ENCODE peak calls at places on chromosomes 2 and 18, in ten cellular contexts. K is psoas muscle, H is ovary, R is heart left ventricle, O is cardiac fibroblast, A is foreskin fibroblast, L is fibroblast of pulmonary artery, U is neuronal stem cell, D is upper lobe of right lung, Q is left ventricle myocardium inferior. B is an unnamed sample.

GRCh38 chr2:146807568-146808168 is 1037.2 kb upstream of the ACVR2A start:
- DNase-seq in L (no peak), R (no peak), D (no peak), U (no peak), Q (no peak), K (no peak), H (no peak), O (no peak), A (no peak), B (no peak)

GRCh38 chr18:40868110-40868858 is 1086.8 kb upstream of the PIK3C3 start:
- DNase-seq in L (peak; percentile 98), H (no peak), Q (no peak), O (peak; percentile 99), A (peak; percentile 94), D (no peak), K (no peak), U (no peak), R (no peak), B (peak; percentile 97)

GRCh38 chr2:102321954-102322719 is 10.8 kb downstream of the IL1RL1 start:
- DNase-seq in O (no peak), A (no peak), D (no peak), Q (no peak), R (no peak), L (peak; percentile 60), H (no peak), K (no peak), U (no peak), B (no peak)

GRCh38 chr2:185187421-185187820 is 551.2 kb upstream of the FSIP2 start:
- DNase-seq in Q (no peak), A (no peak), K (no peak), R (no peak), H (no peak), O (no peak), L (no peak), D (no peak), U (no peak), B (no peak)

GRCh38 chr2:165970663-165971062 is 17.1 kb upstream of the TTC21B start:
- DNase-seq in O (no peak), K (no peak), D (no peak), Q (no peak), R (no peak), U (no peak), L (no peak), H (no peak), A (no peak), B (no peak)

GRCh38 chr2:190261851-190262250 is 57.8 kb downstream of the HIBCH start:
- DNase-seq in A (no peak), U (no peak), O (no peak), L (no peak), Q (no peak), K (no peak), H (no peak), R (no peak), D (no peak), B (no peak)

GRCh38 chr2:39243469-39244123 is at the start of gene CDKL4:
- DNase-seq in K (peak; percentile 22), Q (peak; percentile 35), A (no peak), O (no peak), U (no peak), R (peak; percentile 34), L (peak; percentile 6), D (peak; percentile 70), H (no peak), B (no peak)

GRCh38 chr2:236282406-236282805 is 18.2 kb upstream of the ASB18 start:
- DNase-seq in D (no peak), K (no peak), U (no peak), L (no peak), H (no peak), R (no peak), O (no peak), Q (no peak), A (no peak), B (no peak)

GRCh38 chr2:51620830-51621229 is 588.9 kb upstream of the NRXN1 start:
- DNase-seq in L (peak; percentile 24), U (no peak), A (no peak), R (no peak), O (peak; percentile 48), D (no peak), H (no peak), Q (no peak), K (no peak), B (no peak)

GRCh38 chr2:234764378-234764777 is 187.4 kb upstream of the SH3BP4 start:
- DNase-seq in D (no peak), R (no peak), O (no peak), A (no peak), L (no peak), K (no peak), H (no peak), Q (no peak), U (no peak), B (no peak)

GRCh38 chr2:85854166-85854509 is 34.7 kb downstream of the ST3GAL5 start:
- DNase-seq in A (no peak), U (no peak), L (no peak), O (no peak), K (no peak), R (no peak), D (no peak), Q (no peak), H (no peak), B (no peak)

GRCh38 chr2:10378189-10378588 is 69.9 kb downstream of the ODC1 start:
- DNase-seq in Q (no peak), H (no peak), K (no peak), D (no peak), U (no peak), O (no peak), L (no peak), A (no peak), R (no peak), B (no peak)

GRCh38 chr2:55296393-55296792 is 27.4 kb upstream of the MTIF2 start:
- DNase-seq in Q (no peak), O (no peak), A (no peak), U (no peak), K (no peak), R (no peak), D (no peak), H (no peak), L (no peak), B (no peak)

GRCh38 chr2:191369034-191369433 is 123.8 kb downstream of the MYO1B start:
- DNase-seq in U (no peak), H (no peak), L (peak; percentile 35), O (peak; percentile 41), K (no peak), Q (no peak), R (no peak), D (no peak), A (no peak), B (no peak)

GRCh38 chr2:219213026-219213415 is 5.7 kb downstream of the ABCB6 start:
- DNase-seq in R (no peak), O (no peak), H (no peak), A (no peak), L (no peak), U (no peak), Q (no peak), K (no peak), D (no peak), B (no peak)

GRCh38 chr2:111673526-111673925 is 210.5 kb downstream of the ANAPC1 start:
- DNase-seq in K (no peak), O (no peak), U (no peak), L (no peak), A (no peak), D (no peak), R (no peak), H (no peak), Q (no peak), B (no peak)
- H3K4me3 ChIP-seq in K (no peak overlapping the region), O (no peak overlapping the region), U (no peak overlapping the region), L (no peak overlapping the region), A (no peak overlapping the region), D (no peak overlapping the region), R (no peak overlapping the region), H (no peak overlapping the region), Q (no peak overlapping the region), B (no peak overlapping the region)

DNA sequence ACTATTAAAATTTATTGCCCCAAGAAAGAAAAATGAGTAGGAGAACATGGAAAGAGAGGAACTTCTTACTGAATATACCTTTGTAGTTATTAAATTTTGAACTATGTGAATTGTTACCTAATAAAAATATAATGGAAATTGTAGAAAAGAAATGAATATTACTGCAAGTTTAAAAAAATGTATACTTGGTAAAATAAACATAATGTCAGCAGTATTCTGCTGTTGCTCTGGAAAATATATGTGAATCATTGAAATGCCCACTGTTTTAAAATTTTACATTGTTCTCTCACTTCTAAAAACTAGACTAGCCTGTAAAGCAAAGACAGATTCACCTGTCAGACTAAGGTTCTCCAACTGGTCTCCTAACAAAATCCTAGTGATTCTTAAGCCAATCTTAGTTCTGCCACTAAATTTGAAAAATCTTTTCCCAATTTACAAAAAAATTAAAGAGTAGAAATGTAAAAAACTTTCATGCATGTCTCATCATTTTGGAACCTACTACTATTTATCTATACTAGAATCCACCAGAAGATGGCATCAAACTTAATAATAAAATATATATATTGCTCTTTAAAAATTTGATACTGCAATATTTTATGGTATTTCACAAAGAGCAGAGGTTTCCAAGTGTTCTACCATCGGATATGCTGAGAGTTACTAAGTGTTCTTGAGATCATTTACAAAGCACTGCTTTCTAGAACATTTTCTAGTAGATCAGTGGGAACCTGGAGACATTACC is 22.3 kb upstream of the TMEM237 start:
- DNase-seq in H (no peak), Q (no peak), A (no peak), L (peak; percentile 8), R (no peak), D (no peak), K (no peak), O (peak; percentile 34), U (no peak), B (no peak)
- H3K4me3 ChIP-seq in H (no peak overlapping the region), Q (no peak overlapping the region), A (no peak overlapping the region), L (no peak overlapping the region), R (no peak overlapping the region), D (no peak overlapping the region), K (no peak overlapping the region), O (no peak overlapping the region), U (no peak overlapping the region), B (no peak overlapping the region)

GRCh38 chr2:215432759-215433594 is 2.9 kb downstream of the FN1 start:
- DNase-seq in L (peak; percentile 64), U (no peak), A (no peak), K (no peak), H (no peak), Q (no peak), O (peak; percentile 60), D (no peak), R (no peak), B (peak; percentile 43)
- H3K4me3 ChIP-seq in L (peak overlapping the region; percentile 90), U (no peak overlapping the region), A (peak overlapping the region; percentile 94), K (no peak overlapping the region), H (no peak overlapping the region), Q (peak overlapping the region; percentile 77), O (peak overlapping the region; percentile 91), D (peak overlapping the region; percentile 67), R (peak overlapping the region; percentile 79), B (peak overlapping the region; percentile 96)

DNA sequence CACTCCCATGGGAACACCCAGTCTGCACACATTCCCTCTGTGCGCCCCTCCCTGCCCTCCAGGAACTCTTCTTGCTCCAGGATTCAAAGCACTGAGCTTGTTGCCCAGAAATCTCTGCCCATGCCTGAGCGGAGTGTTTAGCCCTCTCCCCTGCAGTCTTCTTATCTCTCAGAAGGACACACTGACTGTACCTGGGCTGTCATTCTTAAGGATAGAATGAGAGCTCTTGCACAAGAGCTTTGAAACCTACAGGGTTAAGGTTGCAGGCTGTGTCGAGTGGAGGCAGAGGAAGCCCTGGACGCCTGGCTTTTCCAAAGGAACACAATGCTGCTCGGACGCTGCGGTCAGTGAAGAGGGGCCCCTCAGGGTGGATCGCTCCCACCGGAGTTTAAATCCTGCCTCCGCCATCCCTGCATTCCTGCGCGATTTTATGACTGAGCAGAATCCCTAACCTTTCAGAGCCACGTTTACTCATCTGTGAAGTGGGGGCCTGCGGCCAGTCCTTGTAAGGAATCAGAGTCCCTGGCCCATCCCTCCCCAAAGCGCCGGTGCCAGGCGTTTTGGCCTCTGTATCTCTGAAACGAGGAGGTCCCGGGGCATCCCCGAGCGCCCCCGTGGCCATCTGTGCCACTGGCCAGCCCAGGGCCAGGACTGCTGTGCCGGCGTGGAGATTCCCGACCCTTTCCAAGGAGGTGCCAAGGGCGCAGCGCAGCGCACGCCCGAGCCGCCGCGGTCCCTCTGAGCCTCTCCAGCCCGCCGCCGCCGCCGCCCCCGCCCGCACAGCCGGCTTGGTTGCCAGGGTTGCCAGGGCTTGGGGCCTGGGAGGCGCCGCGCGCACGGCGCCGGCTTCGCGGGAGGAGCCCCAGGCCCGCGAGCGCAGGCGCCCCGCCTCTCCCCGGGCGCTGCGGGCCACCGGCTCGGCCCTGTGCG is 58.9 kb downstream of the FAM168B start:
- DNase-seq in H (peak; percentile 74), U (peak; percentile 62), Q (no peak), O (peak; percentile 17), A (no peak), K (no peak), L (no peak), R (peak; percentile 33), D (no peak), B (no peak)
- H3K4me3 ChIP-seq in H (peak overlapping the region; percentile 46), U (peak overlapping the region; percentile 80), Q (peak overlapping the region; percentile 57), O (peak overlapping the region; percentile 30), A (peak overlapping the region; percentile 43), K (peak overlapping the region; percentile 68), L (peak overlapping the region; percentile 24), R (peak overlapping the region; percentile 47), D (peak overlapping the region; percentile 29), B (peak overlapping the region; percentile 45)

B was measured in brain microvascular endothelial cell.